ENCODE peak calls at places on chromosomes 6 and 20, in ten cellular contexts. One of them, this sample, is unnamed.

GRCh38 chr6:168105813-168106660 is 27.0 kb upstream of the FRMD1 start:
- DNase-seq in T-helper 1 cell: peak
- DNase-seq in CD14-positive monocyte: peak
- DNase-seq in Calu3: no peak
- DNase-seq in stromal cell of bone marrow: no peak
- DNase-seq in aorta: peak
- DNase-seq in SW480: no peak
- DNase-seq in NCI-H345: peak
- DNase-seq in ACHN: no peak
- DNase-seq in hepatic stellate cell: no peak
- DNase-seq in this sample: no peak

GRCh38 chr20:39886650-39887190 is 802.3 kb downstream of the MAFB start:
- DNase-seq in aorta: no peak
- DNase-seq in SW480: no peak
- DNase-seq in ACHN: no peak
- DNase-seq in T-helper 1 cell: no peak
- DNase-seq in CD14-positive monocyte: no peak
- DNase-seq in hepatic stellate cell: no peak
- DNase-seq in stromal cell of bone marrow: no peak
- DNase-seq in Calu3: no peak
- DNase-seq in NCI-H345: no peak
- DNase-seq in this sample: no peak

GRCh38 chr20:56796345-56796744 is 167.2 kb downstream of the TFAP2C start:
- DNase-seq in hepatic stellate cell: no peak
- DNase-seq in ACHN: no peak
- DNase-seq in CD14-positive monocyte: no peak
- DNase-seq in stromal cell of bone marrow: no peak
- DNase-seq in T-helper 1 cell: no peak
- DNase-seq in SW480: no peak
- DNase-seq in NCI-H345: no peak
- DNase-seq in Calu3: no peak
- DNase-seq in aorta: no peak
- DNase-seq in this sample: no peak

GRCh38 chr6:170052991-170053821 is 237.7 kb downstream of the DLL1 start:
- DNase-seq in CD14-positive monocyte: no peak
- DNase-seq in SW480: no peak
- DNase-seq in aorta: peak
- DNase-seq in stromal cell of bone marrow: no peak
- DNase-seq in ACHN: no peak
- DNase-seq in Calu3: no peak
- DNase-seq in hepatic stellate cell: no peak
- DNase-seq in T-helper 1 cell: no peak
- DNase-seq in NCI-H345: peak
- DNase-seq in this sample: no peak

GRCh38 chr6:75418233-75418632 is 75.4 kb downstream of the FILIP1 start:
- DNase-seq in CD14-positive monocyte: no peak
- DNase-seq in SW480: no peak
- DNase-seq in NCI-H345: peak
- DNase-seq in stromal cell of bone marrow: no peak
- DNase-seq in aorta: no peak
- DNase-seq in ACHN: peak
- DNase-seq in hepatic stellate cell: no peak
- DNase-seq in T-helper 1 cell: no peak
- DNase-seq in Calu3: peak
- DNase-seq in this sample: no peak

GRCh38 chr6:307065-307814 is 15.0 kb downstream of the DUSP22 start:
- DNase-seq in ACHN: no peak
- DNase-seq in NCI-H345: no peak
- DNase-seq in stromal cell of bone marrow: no peak
- DNase-seq in aorta: no peak
- DNase-seq in Calu3: no peak
- DNase-seq in T-helper 1 cell: no peak
- DNase-seq in hepatic stellate cell: no peak
- DNase-seq in SW480: no peak
- DNase-seq in CD14-positive monocyte: no peak
- DNase-seq in this sample: no peak

GRCh38 chr6:168535711-168536110 is 94.7 kb downstream of the SMOC2 start:
- DNase-seq in NCI-H345: no peak
- DNase-seq in Calu3: no peak
- DNase-seq in hepatic stellate cell: no peak
- DNase-seq in T-helper 1 cell: no peak
- DNase-seq in aorta: no peak
- DNase-seq in stromal cell of bone marrow: no peak
- DNase-seq in CD14-positive monocyte: no peak
- DNase-seq in ACHN: no peak
- DNase-seq in SW480: no peak
- DNase-seq in this sample: no peak

GRCh38 chr6:157597461-157598312 is 216.7 kb downstream of the ZDHHC14 start:
- DNase-seq in NCI-H345: peak
- DNase-seq in hepatic stellate cell: peak
- DNase-seq in ACHN: peak
- DNase-seq in SW480: peak
- DNase-seq in stromal cell of bone marrow: no peak
- DNase-seq in T-helper 1 cell: no peak
- DNase-seq in CD14-positive monocyte: no peak
- DNase-seq in aorta: peak
- DNase-seq in Calu3: peak
- DNase-seq in this sample: peak

GRCh38 chr6:143449731-143450452 is 603 bp downstream of the ADAT2 start:
- DNase-seq in NCI-H345: no peak
- DNase-seq in aorta: no peak
- DNase-seq in Calu3: peak
- DNase-seq in ACHN: peak
- DNase-seq in SW480: peak
- DNase-seq in T-helper 1 cell: no peak
- DNase-seq in CD14-positive monocyte: no peak
- DNase-seq in stromal cell of bone marrow: peak
- DNase-seq in hepatic stellate cell: peak
- DNase-seq in this sample: peak

GRCh38 chr6:138986578-138986977 is 1.5 kb downstream of the REPS1 start:
- DNase-seq in aorta: no peak
- DNase-seq in SW480: no peak
- DNase-seq in NCI-H345: no peak
- DNase-seq in stromal cell of bone marrow: no peak
- DNase-seq in ACHN: no peak
- DNase-seq in Calu3: no peak
- DNase-seq in hepatic stellate cell: peak
- DNase-seq in CD14-positive monocyte: no peak
- DNase-seq in T-helper 1 cell: no peak
- DNase-seq in this sample: peak

GRCh38 chr6:79601020-79601609 is 30.0 kb upstream of the SH3BGRL2 start:
- DNase-seq in CD14-positive monocyte: no peak
- DNase-seq in Calu3: peak
- DNase-seq in NCI-H345: no peak
- DNase-seq in ACHN: no peak
- DNase-seq in stromal cell of bone marrow: peak
- DNase-seq in T-helper 1 cell: no peak
- DNase-seq in aorta: no peak
- DNase-seq in hepatic stellate cell: peak
- DNase-seq in SW480: no peak
- DNase-seq in this sample: peak

GRCh38 chr20:61656198-61656597 is 404.1 kb downstream of the CDH4 start:
- DNase-seq in stromal cell of bone marrow: no peak
- DNase-seq in SW480: no peak
- DNase-seq in ACHN: no peak
- DNase-seq in hepatic stellate cell: no peak
- DNase-seq in CD14-positive monocyte: no peak
- DNase-seq in NCI-H345: no peak
- DNase-seq in T-helper 1 cell: no peak
- DNase-seq in Calu3: no peak
- DNase-seq in aorta: no peak
- DNase-seq in this sample: no peak

GRCh38 chr6:22888147-22888831 is 318.9 kb downstream of the HDGFL1 start:
- DNase-seq in Calu3: peak
- DNase-seq in hepatic stellate cell: no peak
- DNase-seq in T-helper 1 cell: no peak
- DNase-seq in NCI-H345: peak
- DNase-seq in ACHN: no peak
- DNase-seq in CD14-positive monocyte: no peak
- DNase-seq in SW480: peak
- DNase-seq in aorta: no peak
- DNase-seq in stromal cell of bone marrow: no peak
- DNase-seq in this sample: no peak

This sample was measured in small intestine.